ENCODE peak calls at places on chromosome 2, in five cellular contexts. K is B cell, T is left ventricle myocardium superior, B is M059J, X is amniotic stem cell. H is an unnamed sample.

GRCh38 chr2:230422149-230422548 is 6.1 kb downstream of the SP100 start:
- DNase-seq in K (no peak), T (no peak), B (no peak), X (no peak), H (no peak)

GRCh38 chr2:53543083-53543482 is 224.5 kb upstream of the CHAC2 start:
- DNase-seq in K (no peak), T (no peak), B (no peak), X (no peak), H (no peak)

GRCh38 chr2:209314641-209315040 is 109.2 kb upstream of the MAP2 start:
- DNase-seq in K (no peak), T (no peak), B (peak), X (no peak), H (no peak)

GRCh38 chr2:86482034-86482433 is 40.9 kb downstream of the KDM3A start:
- DNase-seq in K (no peak), T (no peak), B (peak), X (no peak), H (no peak)

GRCh38 chr2:117562654-117563053 is 251.8 kb upstream of the DDX18 start:
- DNase-seq in K (no peak), T (no peak), B (no peak), X (no peak), H (no peak)

GRCh38 chr2:227127236-227127635 is 36.8 kb downstream of the COL4A4 start:
- DNase-seq in K (no peak), T (no peak), B (no peak), X (no peak), H (no peak)

GRCh38 chr2:239377591-239377990 is 23.2 kb downstream of the HDAC4 start:
- DNase-seq in K (no peak), T (no peak), B (no peak), X (no peak), H (no peak)

GRCh38 chr2:130352229-130352628 is 3.6 kb upstream of the PTPN18 start:
- DNase-seq in K (no peak), T (no peak), B (no peak), X (no peak), H (no peak)

GRCh38 chr2:178152033-178152432 is 39.8 kb downstream of the RBM45 start:
- DNase-seq in K (no peak), T (no peak), B (peak), X (no peak), H (no peak)

GRCh38 chr2:148824190-148824589 is 50.8 kb upstream of the KIF5C start:
- DNase-seq in K (no peak), T (no peak), B (no peak), X (no peak), H (no peak)